ENCODE peak calls at places on chromosomes 12 and 14, in five cellular contexts. Q, N, R, C and K are unnamed samples.

GRCh38 chr12:38691164-38691563 is 214.2 kb downstream of the CPNE8 start:
- DNase-seq in Q (no peak), N (no peak), R (no peak), C (no peak), K (no peak)

GRCh38 chr12:52191841-52192791 is at the start of gene KRT80:
- DNase-seq in Q (peak; percentile 87), N (peak; percentile 99), R (no peak), C (peak; percentile 99), K (peak; percentile 88)

GRCh38 chr12:68119250-68119649 is 40.3 kb downstream of the IFNG start:
- DNase-seq in Q (no peak), N (no peak), R (peak; percentile 31), C (no peak), K (no peak)

GRCh38 chr14:100677925-100678765 is 48.5 kb upstream of the DLK1 start:
- DNase-seq in Q (peak; percentile 92), N (no peak), R (no peak), C (no peak), K (no peak)

GRCh38 chr12:53710098-53710497 is 17.2 kb downstream of the CALCOCO1 start:
- DNase-seq in Q (no peak), N (no peak), R (no peak), C (no peak), K (no peak)

GRCh38 chr12:18250313-18250916 is 10.9 kb upstream of the PIK3C2G start:
- DNase-seq in Q (no peak), N (peak; percentile 83), R (no peak), C (peak; percentile 50), K (no peak)

GRCh38 chr12:111387747-111388365 is 17.9 kb upstream of the SH2B3 start:
- DNase-seq in Q (no peak), N (no peak), R (no peak), C (no peak), K (no peak)

GRCh38 chr12:115946867-115947695 is 330.4 kb downstream of the MED13L start:
- DNase-seq in Q (no peak), N (peak; percentile 43), R (no peak), C (no peak), K (no peak)

GRCh38 chr14:91484186-91484585 is 25.9 kb downstream of the PPP4R3A start:
- DNase-seq in Q (no peak), N (no peak), R (no peak), C (no peak), K (no peak)

GRCh38 chr14:103880334-103880985 is 33.1 kb upstream of the PPP1R13B start:
- DNase-seq in Q (peak; percentile 90), N (peak; percentile 50), R (no peak), C (peak; percentile 58), K (peak; percentile 88)

GRCh38 chr12:79441534-79441933 is 249.2 kb downstream of the PAWR start:
- DNase-seq in Q (no peak), N (no peak), R (no peak), C (no peak), K (no peak)

GRCh38 chr12:65335021-65335714 is 56.7 kb downstream of the MSRB3 start:
- DNase-seq in Q (peak; percentile 33), N (peak; percentile 37), R (no peak), C (peak; percentile 69), K (no peak)

GRCh38 chr12:112942572-112942971 is 4.3 kb downstream of the OAS3 start:
- DNase-seq in Q (no peak), N (no peak), R (no peak), C (no peak), K (no peak)

GRCh38 chr14:64826333-64826732 is 53.4 kb downstream of the SPTB start:
- DNase-seq in Q (no peak), N (no peak), R (no peak), C (peak; percentile 21), K (no peak)

GRCh38 chr14:90969493-90970166 is 90.8 kb downstream of the RPS6KA5 start:
- DNase-seq in Q (no peak), N (no peak), R (no peak), C (no peak), K (no peak)

GRCh38 chr12:63882844-63883243 is 38.3 kb downstream of the SRGAP1 start:
- DNase-seq in Q (peak; percentile 43), N (no peak), R (no peak), C (no peak), K (no peak)

GRCh38 chr12:130338794-130339601 is 1.3 kb downstream of the PIWIL1 start:
- DNase-seq in Q (no peak), N (no peak), R (no peak), C (no peak), K (no peak)